ENCODE peak calls at places on chromosome 4, in six cellular contexts. Y is lower lobe of right lung, E is AG04449, C is PC-9, R is fibroblast of mammary gland, W is astrocyte of the spinal cord. O is an unnamed sample.

GRCh38 chr4:110854021-110854678 is 231.3 kb upstream of the PITX2 start:
- DNase-seq in Y (no peak), E (peak; percentile 93), C (peak; percentile 15), R (peak; percentile 95), W (peak; percentile 86), O (peak; percentile 47)

GRCh38 chr4:52545099-52546069 is 113.7 kb downstream of the USP46 start:
- DNase-seq in Y (peak; percentile 67), E (no peak), C (peak; percentile 63), R (peak; percentile 69), W (peak; percentile 61), O (peak; percentile 74)

GRCh38 chr4:38128478-38129451 is 168.6 kb downstream of the PTTG2 start:
- DNase-seq in Y (no peak), E (no peak), C (no peak), R (peak; percentile 90), W (peak; percentile 79), O (peak; percentile 66)

GRCh38 chr4:60724623-60725022 is 475.5 kb upstream of the ADGRL3 start:
- DNase-seq in Y (no peak), E (peak; percentile 79), C (peak; percentile 23), R (peak; percentile 61), W (peak; percentile 83), O (peak; percentile 86)

GRCh38 chr4:127403523-127404084 is 229.2 kb upstream of the INTU start:
- DNase-seq in Y (no peak), E (no peak), C (no peak), R (no peak), W (peak; percentile 61), O (peak; percentile 47)

GRCh38 chr4:107125496-107125895 is 89.4 kb upstream of the DKK2 start:
- DNase-seq in Y (no peak), E (no peak), C (no peak), R (peak; percentile 39), W (no peak), O (no peak)

GRCh38 chr4:139167774-139168444 is 9.1 kb downstream of the ELF2 start:
- DNase-seq in Y (no peak), E (no peak), C (peak; percentile 11), R (peak; percentile 80), W (peak; percentile 30), O (peak; percentile 71)

GRCh38 chr4:48340276-48340904 is 939 bp upstream of the SLAIN2 start:
- DNase-seq in Y (peak; percentile 50), E (no peak), C (no peak), R (peak; percentile 80), W (peak; percentile 82), O (peak; percentile 87)

GRCh38 chr4:38150766-38151165 is 190.6 kb downstream of the PTTG2 start:
- DNase-seq in Y (no peak), E (no peak), C (no peak), R (peak; percentile 95), W (no peak), O (peak; percentile 90)

GRCh38 chr4:174058846-174059245 is 224.6 kb downstream of the FBXO8 start:
- DNase-seq in Y (no peak), E (no peak), C (no peak), R (peak; percentile 74), W (no peak), O (peak; percentile 4)

GRCh38 chr4:119037709-119038463 is 97.7 kb upstream of the MYOZ2 start:
- DNase-seq in Y (no peak), E (no peak), C (no peak), R (peak; percentile 76), W (no peak), O (peak; percentile 11)

GRCh38 chr4:100106982-100107381 is 83.3 kb downstream of the DDIT4L start:
- DNase-seq in Y (no peak), E (no peak), C (no peak), R (no peak), W (no peak), O (no peak)

GRCh38 chr4:189124149-189124758 is 816.4 kb upstream of the FRG1 start:
- DNase-seq in Y (no peak), E (no peak), C (no peak), R (peak; percentile 65), W (peak; percentile 42), O (peak; percentile 54)

GRCh38 chr4:122152699-122153328 is 683 bp downstream of the BLTP1 start:
- DNase-seq in Y (peak; percentile 67), E (no peak), C (no peak), R (peak; percentile 33), W (peak; percentile 33), O (peak; percentile 46)

GRCh38 chr4:53558061-53558801 is 33.1 kb downstream of the LNX1 start:
- DNase-seq in Y (no peak), E (no peak), C (no peak), R (peak; percentile 67), W (peak; percentile 59), O (peak; percentile 39)

GRCh38 chr4:40264995-40265909 is 68.4 kb downstream of the RHOH start:
- DNase-seq in Y (no peak), E (no peak), C (no peak), R (no peak), W (peak; percentile 28), O (peak; percentile 59)

GRCh38 chr4:2793920-2794706 is 1.2 kb downstream of the SH3BP2 start:
- DNase-seq in Y (peak; percentile 74), E (no peak), C (peak; percentile 50), R (no peak), W (peak; percentile 41), O (peak; percentile 57)

GRCh38 chr4:26242451-26242850 is 78.4 kb upstream of the RBPJ start:
- DNase-seq in Y (no peak), E (no peak), C (no peak), R (peak; percentile 37), W (peak; percentile 38), O (peak; percentile 50)

GRCh38 chr4:128924951-128925350 is 115.5 kb downstream of the JADE1 start:
- DNase-seq in Y (no peak), E (no peak), C (no peak), R (peak; percentile 18), W (no peak), O (peak; percentile 2)

GRCh38 chr4:27934881-27935280 is 1074.2 kb downstream of the STIM2 start:
- DNase-seq in Y (no peak), E (no peak), C (no peak), R (no peak), W (no peak), O (no peak)

GRCh38 chr4:21113496-21114213 is 413.4 kb downstream of the PACRGL start:
- DNase-seq in Y (no peak), E (no peak), C (no peak), R (peak; percentile 45), W (peak; percentile 68), O (peak; percentile 11)

GRCh38 chr4:9932771-9933170 is 88.5 kb downstream of the SLC2A9 start:
- DNase-seq in Y (no peak), E (no peak), C (no peak), R (no peak), W (no peak), O (no peak)

GRCh38 chr4:80091184-80091583 is 18.2 kb upstream of the ANTXR2 start:
- DNase-seq in Y (no peak), E (no peak), C (no peak), R (no peak), W (no peak), O (no peak)

GRCh38 chr4:186298034-186298647 is 32.2 kb downstream of the F11 start:
- DNase-seq in Y (no peak), E (no peak), C (no peak), R (no peak), W (no peak), O (no peak)

GRCh38 chr4:52957220-52957686 is 95.1 kb downstream of the RASL11B start:
- DNase-seq in Y (no peak), E (no peak), C (no peak), R (peak; percentile 51), W (peak; percentile 41), O (peak; percentile 56)

GRCh38 chr4:112706840-112707207 is 69.9 kb downstream of the LARP7 start:
- DNase-seq in Y (no peak), E (no peak), C (no peak), R (no peak), W (no peak), O (no peak)

GRCh38 chr4:112708772-112709171 is 71.8 kb downstream of the LARP7 start:
- DNase-seq in Y (no peak), E (no peak), C (no peak), R (no peak), W (no peak), O (no peak)

GRCh38 chr4:112702892-112703291 is 65.9 kb downstream of the LARP7 start:
- DNase-seq in Y (no peak), E (no peak), C (peak; percentile 3), R (peak; percentile 4), W (no peak), O (no peak)

GRCh38 chr4:112704322-112704721 is 67.4 kb downstream of the LARP7 start:
- DNase-seq in Y (no peak), E (no peak), C (no peak), R (no peak), W (no peak), O (no peak)

DNA sequence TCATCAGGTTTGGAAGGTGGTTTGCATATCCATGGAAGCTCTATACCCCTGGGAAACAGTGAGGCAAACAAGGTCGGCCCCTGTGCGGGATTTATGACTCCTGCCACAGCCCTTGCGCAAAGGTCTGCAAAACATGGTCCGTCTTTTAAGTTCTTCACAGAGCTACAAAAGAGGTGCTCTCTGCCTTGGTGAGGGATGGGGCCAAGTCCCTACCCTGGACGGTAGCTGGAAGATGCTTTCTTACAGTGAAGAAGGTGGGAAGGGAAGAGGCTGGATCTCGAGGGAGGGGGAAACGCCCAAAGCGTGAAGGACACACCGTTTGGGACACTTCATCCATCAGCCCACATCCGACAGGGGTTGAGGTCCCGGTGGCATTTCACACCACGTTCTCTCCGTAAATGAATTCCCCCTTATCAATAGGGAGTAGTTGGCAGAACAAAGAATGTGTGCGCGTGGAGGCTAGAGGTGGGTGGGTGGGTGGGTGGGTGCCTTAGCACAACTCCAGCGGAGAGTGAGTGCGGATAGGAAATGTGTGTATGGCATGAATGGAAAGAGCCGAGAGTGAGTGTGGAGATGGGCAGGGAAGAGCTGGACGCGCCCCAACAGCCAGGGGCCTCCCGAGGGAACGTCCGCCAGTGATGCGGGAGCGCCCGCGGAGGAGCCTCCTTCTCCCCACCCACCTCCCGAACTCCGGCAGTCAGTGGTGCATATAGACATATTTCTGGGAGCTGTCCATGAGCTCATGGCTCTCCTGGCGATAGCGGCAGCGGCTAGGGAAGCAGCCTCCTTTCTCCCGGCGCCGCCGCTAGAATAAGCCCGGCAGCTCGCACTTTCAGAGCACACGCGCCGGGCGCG is 68.3 kb downstream of the LARP7 start:
- DNase-seq in Y (peak; percentile 53), E (peak; percentile 12), C (peak; percentile 53), R (peak; percentile 59), W (peak; percentile 75), O (peak; percentile 69)
- H3K4me3 ChIP-seq in Y (peak overlapping the region; percentile 57), E (peak overlapping the region; percentile 38), C (peak overlapping the region; percentile 54), R (peak overlapping the region; percentile 35), W (peak overlapping the region; percentile 36), O (peak overlapping the region; percentile 37)

GRCh38 chr4:102620697-102621497 is 119.7 kb downstream of the NFKB1 start:
- DNase-seq in Y (no peak), E (peak; percentile 66), C (peak; percentile 43), R (peak; percentile 74), W (peak; percentile 95), O (peak; percentile 98)
- TF ChIP-seq CTCF in Y (peak; percentile 45), E (peak; percentile 52), C (peak; percentile 72), R (peak; percentile 56), W (peak; percentile 67), O (peak; percentile 75)

DNA sequence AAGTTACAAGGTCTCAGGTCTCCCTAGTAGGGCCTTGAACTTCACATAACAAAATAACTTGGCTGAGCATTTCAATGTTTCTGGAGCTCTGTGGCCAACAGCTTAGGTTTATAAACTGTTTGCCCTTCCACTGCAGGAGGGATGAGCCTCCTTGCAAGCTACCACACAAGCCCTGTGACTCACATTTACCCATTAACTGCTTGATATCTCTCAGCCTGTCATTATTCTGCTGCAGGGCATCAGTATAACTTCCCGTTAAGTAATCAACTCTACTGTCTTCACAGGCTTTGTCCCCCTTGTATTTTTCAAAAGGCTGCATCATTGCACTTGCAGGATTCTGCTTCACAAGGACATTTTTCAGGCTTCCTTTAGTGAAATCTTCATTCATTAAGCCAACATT is 151.7 kb upstream of the CXCL13 start:
- DNase-seq in Y (no peak), E (no peak), C (no peak), R (no peak), W (no peak), O (no peak)
- H3K4me3 ChIP-seq in Y (no peak overlapping the region), E (no peak overlapping the region), C (no peak overlapping the region), R (no peak overlapping the region), W (no peak overlapping the region), O (no peak overlapping the region)

GRCh38 chr4:162634390-162634789 is 470.6 kb upstream of the FSTL5 start:
- DNase-seq in Y (no peak), E (no peak), C (no peak), R (no peak), W (no peak), O (no peak)
- TF ChIP-seq CTCF in Y (no peak), E (no peak), C (no peak), R (no peak), W (no peak), O (no peak)

O was measured in choroid plexus epithelial cell.